ENCODE peak calls at places on chromosomes 6 and 20, in nine cellular contexts. F is SJSA1; Q is HCT116; R is heart left ventricle; G is breast epithelium; T is hepatocyte; U is IMR-90; L is CD8-positive, alpha-beta memory T cell; V is PC-9. B is an unnamed sample. For H3K36me3, the result is how much of the 10 kb centered on the place peaks cover.

GRCh38 chr20:33979094-33979493 is 14.6 kb upstream of the RALY start:
- DNase-seq in F (no peak), Q (no peak), R (no peak), G (no peak), T (no peak), U (no peak), L (no peak), V (no peak), B (no peak)

GRCh38 chr6:9540534-9541126 is 874.2 kb downstream of the TFAP2A start:
- DNase-seq in F (no peak), Q (peak), R (no peak), G (no peak), T (peak), U (peak), L (no peak), V (peak), B (no peak)

GRCh38 chr20:11117808-11118528 is 444.2 kb upstream of the JAG1 start:
- DNase-seq in F (peak), Q (peak), R (no peak), G (no peak), T (peak), U (peak), L (no peak), V (no peak), B (no peak)

GRCh38 chr20:56443654-56444540 is 24.5 kb upstream of the RTF2 start:
- DNase-seq in F (no peak), Q (no peak), R (peak), G (no peak), T (no peak), U (peak), L (no peak), V (peak), B (no peak)

GRCh38 chr6:10266462-10266861 is 148.4 kb downstream of the TFAP2A start:
- DNase-seq in F (no peak), Q (no peak), R (no peak), G (no peak), T (no peak), U (no peak), L (no peak), V (no peak), B (no peak)

GRCh38 chr6:32700391-32701040 is 34.1 kb upstream of the HLA-DQB1 start:
- DNase-seq in F (no peak), Q (peak), R (peak), G (no peak), T (peak), U (peak), L (peak), V (peak), B (no peak)

GRCh38 chr6:159807150-159807859 is 7.2 kb downstream of the PNLDC1 start:
- DNase-seq in F (no peak), Q (no peak), R (no peak), G (no peak), T (peak), U (no peak), L (no peak), V (peak), B (no peak)

GRCh38 chr6:134287863-134288537 is 29.9 kb downstream of the SGK1 start:
- DNase-seq in F (no peak), Q (no peak), R (no peak), G (no peak), T (no peak), U (peak), L (no peak), V (no peak), B (no peak)

GRCh38 chr6:139882234-139882633 is 507.8 kb upstream of the CITED2 start:
- DNase-seq in F (no peak), Q (no peak), R (no peak), G (no peak), T (no peak), U (peak), L (no peak), V (no peak), B (no peak)

GRCh38 chr20:6579417-6579816 is 188.1 kb upstream of the BMP2 start:
- DNase-seq in F (no peak), Q (no peak), R (no peak), G (no peak), T (no peak), U (peak), L (no peak), V (no peak), B (no peak)

GRCh38 chr20:49888341-49889244 is 26.7 kb downstream of the SPATA2 start:
- DNase-seq in F (peak), Q (peak), R (no peak), G (peak), T (peak), U (peak), L (peak), V (peak), B (no peak)

GRCh38 chr6:79494841-79495240 is 42.4 kb downstream of the LCA5 start:
- DNase-seq in F (no peak), Q (no peak), R (no peak), G (no peak), T (no peak), U (no peak), L (no peak), V (no peak), B (no peak)

GRCh38 chr20:57742506-57743180 is 32.8 kb upstream of the PMEPA1 start:
- DNase-seq in F (no peak), Q (no peak), R (no peak), G (no peak), T (no peak), U (no peak), L (no peak), V (no peak), B (peak)

GRCh38 chr6:146914563-146915483 is 289.4 kb upstream of the STXBP5 start:
- DNase-seq in F (peak), Q (peak), R (no peak), G (no peak), T (peak), U (peak), L (no peak), V (peak), B (no peak)

GRCh38 chr6:7615611-7616383 is 25.8 kb downstream of the SNRNP48 start:
- DNase-seq in F (no peak), Q (peak), R (no peak), G (no peak), T (peak), U (peak), L (no peak), V (peak), B (no peak)

DNA sequence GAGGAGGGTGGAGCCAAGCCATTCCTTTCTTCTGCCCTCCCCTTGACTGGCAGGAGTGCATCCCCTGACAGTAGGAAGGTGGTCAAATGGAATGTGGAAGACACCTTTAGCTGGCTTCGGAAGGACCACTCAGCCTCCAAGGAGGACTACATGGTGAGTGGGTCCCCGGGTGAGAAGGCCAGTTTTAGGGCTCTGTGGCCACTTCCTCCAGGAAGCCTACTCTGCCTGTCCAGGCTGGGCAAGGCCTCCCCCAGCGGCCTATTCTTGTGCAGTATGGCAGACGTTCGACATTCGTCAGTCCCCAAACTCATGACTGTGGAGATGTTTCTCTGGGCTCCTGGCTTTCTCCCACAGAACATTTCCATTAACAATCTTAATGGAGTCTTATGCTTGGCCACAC is 9.1 kb downstream of the PCIF1 start:
- DNase-seq in F (no peak), Q (no peak), R (no peak), G (no peak), T (no peak), U (no peak), L (no peak), V (peak), B (no peak)
- H3K27ac ChIP-seq in F (no peak), Q (no peak), R (no peak), G (no peak), T (peak), U (no peak), L (no peak), V (peak), B (no peak)

GRCh38 chr6:36916159-36916558 is 30.4 kb downstream of the C6orf89 start:
- DNase-seq in F (no peak), Q (no peak), R (no peak), G (no peak), T (no peak), U (peak), L (no peak), V (peak), B (no peak)

GRCh38 chr6:36917541-36918193 is 31.9 kb downstream of the C6orf89 start:
- DNase-seq in F (no peak), Q (no peak), R (no peak), G (no peak), T (peak), U (peak), L (no peak), V (no peak), B (no peak)

GRCh38 chr6:36914227-36914794 is 28.6 kb downstream of the C6orf89 start:
- DNase-seq in F (no peak), Q (peak), R (no peak), G (no peak), T (peak), U (peak), L (no peak), V (peak), B (no peak)

GRCh38 chr6:36913082-36913481 is 27.3 kb downstream of the C6orf89 start:
- DNase-seq in F (no peak), Q (no peak), R (no peak), G (no peak), T (no peak), U (no peak), L (no peak), V (no peak), B (no peak)

DNA sequence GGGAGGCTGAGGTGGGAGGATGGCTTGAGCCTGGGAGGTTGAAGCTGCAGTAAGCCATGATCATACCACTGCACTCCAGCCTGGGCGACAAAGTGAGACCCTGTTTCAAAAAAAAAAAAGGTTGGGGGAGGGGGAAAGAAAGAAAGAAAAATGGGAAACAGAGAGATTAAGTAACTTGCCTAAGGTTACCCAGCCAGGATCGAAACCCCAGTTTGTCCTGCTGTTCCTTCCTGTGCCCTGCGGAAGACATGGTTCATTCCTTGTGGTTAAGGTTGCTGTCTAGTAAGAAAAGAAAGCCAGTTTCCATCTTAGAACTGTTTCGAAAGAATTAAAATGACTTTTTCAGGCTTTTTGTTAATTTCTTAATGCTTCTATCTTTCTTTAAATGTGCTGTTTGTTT is 29.8 kb downstream of the C6orf89 start:
- DNase-seq in F (no peak), Q (no peak), R (no peak), G (no peak), T (no peak), U (no peak), L (no peak), V (no peak), B (no peak)
- H3K36me3 ChIP-seq in F (under half), Q (under half), R (half or more), G (under half), T (under half), U (under half), L (under half), V (under half), B (under half)

GRCh38 chr6:37882292-37882691 is 62.8 kb downstream of the ZFAND3 start:
- DNase-seq in F (no peak), Q (no peak), R (no peak), G (no peak), T (no peak), U (no peak), L (no peak), V (no peak), B (no peak)
- H3K27ac ChIP-seq in F (peak), Q (no peak), R (no peak), G (peak), T (peak), U (peak), L (no peak), V (no peak), B (no peak)

GRCh38 chr6:150962436-150962835 is 96.9 kb downstream of the MTHFD1L start:
- DNase-seq in F (no peak), Q (no peak), R (no peak), G (no peak), T (no peak), U (no peak), L (no peak), V (no peak), B (no peak)
- H3K36me3 ChIP-seq in F (under half), Q (under half), R (under half), G (under half), T (under half), U (half or more), L (under half), V (under half), B (under half)

DNA sequence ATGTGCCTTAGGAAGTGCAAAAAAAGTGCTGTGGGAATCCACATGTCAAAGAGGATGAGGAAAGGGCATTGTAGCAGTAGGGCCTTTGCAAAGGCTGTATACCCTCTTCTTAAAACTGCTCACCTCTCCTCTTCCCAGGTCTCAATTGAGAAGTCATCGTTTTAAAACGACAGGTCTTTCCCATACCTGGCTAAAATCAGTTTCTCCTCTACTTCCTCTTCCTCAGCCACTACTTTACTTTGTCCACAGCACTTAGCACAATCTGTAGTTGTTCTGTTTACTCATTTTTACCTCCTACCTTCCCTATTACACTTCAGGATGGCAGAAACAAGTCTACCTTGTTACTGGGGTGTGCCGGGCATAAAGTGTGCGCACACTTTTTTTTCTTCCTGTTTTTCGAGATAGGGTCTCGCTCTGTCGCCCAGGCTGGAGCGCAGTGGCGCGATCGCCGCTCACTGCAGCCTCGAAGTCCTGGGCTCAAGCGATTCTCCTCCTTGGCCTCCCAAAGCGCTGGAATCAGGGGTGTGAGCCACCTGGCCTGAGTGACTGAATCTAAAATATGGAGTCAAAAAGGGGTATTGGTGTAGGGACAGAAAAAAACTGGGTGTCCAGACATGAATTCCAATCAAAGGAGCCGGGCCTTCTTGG is 9.8 kb upstream of the ELOVL5 start:
- DNase-seq in F (no peak), Q (no peak), R (no peak), G (no peak), T (peak), U (no peak), L (peak), V (no peak), B (no peak)
- H3K27ac ChIP-seq in F (peak), Q (peak), R (peak), G (peak), T (peak), U (peak), L (peak), V (peak), B (peak)

GRCh38 chr6:110282412-110282811 is 75.7 kb downstream of the METTL24 start:
- DNase-seq in F (no peak), Q (no peak), R (no peak), G (no peak), T (no peak), U (no peak), L (no peak), V (no peak), B (no peak)
- H3K36me3 ChIP-seq in F (under half), Q (under half), R (under half), G (under half), T (under half), U (under half), L (under half), V (under half), B (under half)